ENCODE peak calls at places on chromosomes 5 and 9, in ten cellular contexts. One of them, this sample, is unnamed.

GRCh38 chr9:82404484-82405280 is 416.1 kb downstream of the SPATA31D1 start:
- DNase-seq in HCT116: no peak
- DNase-seq in CD4-positive, CD25-positive, alpha-beta regulatory T cell: no peak
- DNase-seq in RWPE1: no peak
- DNase-seq in NCI-H2081: no peak
- DNase-seq in activated CD8-positive, alpha-beta T cell treated with anti-CD3 and anti-CD28 coated beads for 36 hours: no peak
- DNase-seq in NT2/D1: no peak
- DNase-seq in PC-3: no peak
- DNase-seq in activated T-cell treated with anti-CD3 and anti-CD28 coated beads for 1 hour: no peak
- DNase-seq in CD4-positive, alpha-beta T cell: no peak
- DNase-seq in this sample: peak; percentile 12

GRCh38 chr9:126612813-126613641 is 701 bp upstream of the LMX1B start:
- DNase-seq in NT2/D1: no peak
- DNase-seq in CD4-positive, alpha-beta T cell: no peak
- DNase-seq in activated CD8-positive, alpha-beta T cell treated with anti-CD3 and anti-CD28 coated beads for 36 hours: no peak
- DNase-seq in RWPE1: no peak
- DNase-seq in PC-3: no peak
- DNase-seq in HCT116: no peak
- DNase-seq in activated T-cell treated with anti-CD3 and anti-CD28 coated beads for 1 hour: no peak
- DNase-seq in CD4-positive, CD25-positive, alpha-beta regulatory T cell: no peak
- DNase-seq in NCI-H2081: no peak
- DNase-seq in this sample: no peak

GRCh38 chr5:133944263-133945230 is 23.9 kb downstream of the C5orf15 start:
- DNase-seq in CD4-positive, CD25-positive, alpha-beta regulatory T cell: peak; percentile 44
- DNase-seq in HCT116: peak; percentile 46
- DNase-seq in activated T-cell treated with anti-CD3 and anti-CD28 coated beads for 1 hour: no peak
- DNase-seq in CD4-positive, alpha-beta T cell: no peak
- DNase-seq in NCI-H2081: peak; percentile 53
- DNase-seq in activated CD8-positive, alpha-beta T cell treated with anti-CD3 and anti-CD28 coated beads for 36 hours: peak; percentile 70
- DNase-seq in PC-3: peak; percentile 82
- DNase-seq in NT2/D1: no peak
- DNase-seq in RWPE1: peak; percentile 62
- DNase-seq in this sample: peak; percentile 48

GRCh38 chr5:173235499-173236394 is 741 bp upstream of the NKX2-5 start:
- DNase-seq in activated T-cell treated with anti-CD3 and anti-CD28 coated beads for 1 hour: no peak
- DNase-seq in PC-3: no peak
- DNase-seq in CD4-positive, alpha-beta T cell: no peak
- DNase-seq in NT2/D1: no peak
- DNase-seq in NCI-H2081: no peak
- DNase-seq in RWPE1: no peak
- DNase-seq in activated CD8-positive, alpha-beta T cell treated with anti-CD3 and anti-CD28 coated beads for 36 hours: no peak
- DNase-seq in CD4-positive, CD25-positive, alpha-beta regulatory T cell: no peak
- DNase-seq in HCT116: no peak
- DNase-seq in this sample: no peak

GRCh38 chr9:86734762-86735161 is 212.5 kb downstream of the GAS1 start:
- DNase-seq in RWPE1: no peak
- DNase-seq in activated CD8-positive, alpha-beta T cell treated with anti-CD3 and anti-CD28 coated beads for 36 hours: no peak
- DNase-seq in NT2/D1: no peak
- DNase-seq in HCT116: no peak
- DNase-seq in CD4-positive, alpha-beta T cell: no peak
- DNase-seq in NCI-H2081: no peak
- DNase-seq in CD4-positive, CD25-positive, alpha-beta regulatory T cell: no peak
- DNase-seq in PC-3: peak; percentile 12
- DNase-seq in activated T-cell treated with anti-CD3 and anti-CD28 coated beads for 1 hour: no peak
- DNase-seq in this sample: peak; percentile 36

GRCh38 chr5:96331681-96332361 is 101.2 kb downstream of the PCSK1 start:
- DNase-seq in CD4-positive, CD25-positive, alpha-beta regulatory T cell: no peak
- DNase-seq in HCT116: no peak
- DNase-seq in activated CD8-positive, alpha-beta T cell treated with anti-CD3 and anti-CD28 coated beads for 36 hours: no peak
- DNase-seq in RWPE1: no peak
- DNase-seq in activated T-cell treated with anti-CD3 and anti-CD28 coated beads for 1 hour: no peak
- DNase-seq in NCI-H2081: no peak
- DNase-seq in CD4-positive, alpha-beta T cell: no peak
- DNase-seq in NT2/D1: no peak
- DNase-seq in PC-3: no peak
- DNase-seq in this sample: no peak

GRCh38 chr5:41788800-41789395 is 81.3 kb downstream of the OXCT1 start:
- DNase-seq in CD4-positive, alpha-beta T cell: no peak
- DNase-seq in CD4-positive, CD25-positive, alpha-beta regulatory T cell: no peak
- DNase-seq in NCI-H2081: peak; percentile 14
- DNase-seq in RWPE1: no peak
- DNase-seq in activated T-cell treated with anti-CD3 and anti-CD28 coated beads for 1 hour: no peak
- DNase-seq in PC-3: peak; percentile 82
- DNase-seq in NT2/D1: no peak
- DNase-seq in HCT116: no peak
- DNase-seq in activated CD8-positive, alpha-beta T cell treated with anti-CD3 and anti-CD28 coated beads for 36 hours: no peak
- DNase-seq in this sample: peak; percentile 82

GRCh38 chr5:175202461-175203065 is 241.4 kb downstream of the DRD1 start:
- DNase-seq in NT2/D1: no peak
- DNase-seq in NCI-H2081: no peak
- DNase-seq in HCT116: peak; percentile 47
- DNase-seq in CD4-positive, alpha-beta T cell: no peak
- DNase-seq in RWPE1: peak; percentile 92
- DNase-seq in activated CD8-positive, alpha-beta T cell treated with anti-CD3 and anti-CD28 coated beads for 36 hours: no peak
- DNase-seq in activated T-cell treated with anti-CD3 and anti-CD28 coated beads for 1 hour: no peak
- DNase-seq in PC-3: peak; percentile 65
- DNase-seq in CD4-positive, CD25-positive, alpha-beta regulatory T cell: no peak
- DNase-seq in this sample: no peak

GRCh38 chr5:180423133-180423532 is 70.0 kb upstream of the GFPT2 start:
- DNase-seq in HCT116: no peak
- DNase-seq in NCI-H2081: no peak
- DNase-seq in CD4-positive, CD25-positive, alpha-beta regulatory T cell: no peak
- DNase-seq in RWPE1: no peak
- DNase-seq in activated CD8-positive, alpha-beta T cell treated with anti-CD3 and anti-CD28 coated beads for 36 hours: no peak
- DNase-seq in activated T-cell treated with anti-CD3 and anti-CD28 coated beads for 1 hour: no peak
- DNase-seq in PC-3: no peak
- DNase-seq in CD4-positive, alpha-beta T cell: no peak
- DNase-seq in NT2/D1: no peak
- DNase-seq in this sample: no peak